ENCODE peak calls at places on chromosomes 1 and 21, in nine cellular contexts. One of them, this sample, is unnamed.

GRCh38 chr1:7117599-7118281 is 332.5 kb downstream of the CAMTA1 start:
- DNase-seq in fibroblast of the conjunctiva: peak
- DNase-seq in ACHN: peak
- DNase-seq in memory B cell: no peak
- DNase-seq in chondrocyte: no peak
- DNase-seq in KBM-7: no peak
- DNase-seq in hypothalamus: no peak
- DNase-seq in T1000: peak
- DNase-seq in stimulated activated CD8-positive, alpha-beta memory T cell treated with anti-CD3 and anti-CD28 coated beads, Interleukin-15, amount 100 ng/mL, for 24 hours: no peak
- DNase-seq in this sample: no peak

GRCh38 chr1:31755197-31755611 is 8.9 kb downstream of the ADGRB2 start:
- DNase-seq in fibroblast of the conjunctiva: no peak
- DNase-seq in ACHN: no peak
- DNase-seq in memory B cell: no peak
- DNase-seq in chondrocyte: no peak
- DNase-seq in KBM-7: no peak
- DNase-seq in hypothalamus: no peak
- DNase-seq in T1000: no peak
- DNase-seq in stimulated activated CD8-positive, alpha-beta memory T cell treated with anti-CD3 and anti-CD28 coated beads, Interleukin-15, amount 100 ng/mL, for 24 hours: no peak
- DNase-seq in this sample: no peak

GRCh38 chr21:33259428-33259827 is 6.7 kb upstream of the IL10RB start:
- DNase-seq in fibroblast of the conjunctiva: no peak
- DNase-seq in ACHN: no peak
- DNase-seq in memory B cell: no peak
- DNase-seq in chondrocyte: no peak
- DNase-seq in KBM-7: no peak
- DNase-seq in hypothalamus: no peak
- DNase-seq in T1000: no peak
- DNase-seq in stimulated activated CD8-positive, alpha-beta memory T cell treated with anti-CD3 and anti-CD28 coated beads, Interleukin-15, amount 100 ng/mL, for 24 hours: no peak
- DNase-seq in this sample: no peak

GRCh38 chr1:203152158-203153034 is 23.2 kb downstream of the MYBPH start:
- DNase-seq in fibroblast of the conjunctiva: no peak
- DNase-seq in ACHN: peak
- DNase-seq in memory B cell: no peak
- DNase-seq in chondrocyte: no peak
- DNase-seq in KBM-7: no peak
- DNase-seq in hypothalamus: no peak
- DNase-seq in T1000: no peak
- DNase-seq in stimulated activated CD8-positive, alpha-beta memory T cell treated with anti-CD3 and anti-CD28 coated beads, Interleukin-15, amount 100 ng/mL, for 24 hours: no peak
- DNase-seq in this sample: no peak

GRCh38 chr1:16967095-16967567 is 13.3 kb downstream of the MFAP2 start:
- DNase-seq in fibroblast of the conjunctiva: no peak
- DNase-seq in ACHN: no peak
- DNase-seq in memory B cell: no peak
- DNase-seq in chondrocyte: peak
- DNase-seq in KBM-7: no peak
- DNase-seq in hypothalamus: no peak
- DNase-seq in T1000: no peak
- DNase-seq in stimulated activated CD8-positive, alpha-beta memory T cell treated with anti-CD3 and anti-CD28 coated beads, Interleukin-15, amount 100 ng/mL, for 24 hours: no peak
- DNase-seq in this sample: no peak

GRCh38 chr1:206579747-206580437 is 32.4 kb downstream of the EIF2D start:
- DNase-seq in fibroblast of the conjunctiva: no peak
- DNase-seq in ACHN: no peak
- DNase-seq in memory B cell: peak
- DNase-seq in chondrocyte: no peak
- DNase-seq in KBM-7: peak
- DNase-seq in hypothalamus: no peak
- DNase-seq in T1000: peak
- DNase-seq in stimulated activated CD8-positive, alpha-beta memory T cell treated with anti-CD3 and anti-CD28 coated beads, Interleukin-15, amount 100 ng/mL, for 24 hours: no peak
- DNase-seq in this sample: no peak

GRCh38 chr1:150309758-150310495 is 11.4 kb upstream of the PRPF3 start:
- DNase-seq in fibroblast of the conjunctiva: no peak
- DNase-seq in ACHN: no peak
- DNase-seq in memory B cell: no peak
- DNase-seq in chondrocyte: no peak
- DNase-seq in KBM-7: no peak
- DNase-seq in hypothalamus: no peak
- DNase-seq in T1000: no peak
- DNase-seq in stimulated activated CD8-positive, alpha-beta memory T cell treated with anti-CD3 and anti-CD28 coated beads, Interleukin-15, amount 100 ng/mL, for 24 hours: no peak
- DNase-seq in this sample: no peak

GRCh38 chr1:35833424-35833823 is 25.6 kb downstream of the AGO4 start:
- DNase-seq in fibroblast of the conjunctiva: no peak
- DNase-seq in ACHN: no peak
- DNase-seq in memory B cell: no peak
- DNase-seq in chondrocyte: no peak
- DNase-seq in KBM-7: no peak
- DNase-seq in hypothalamus: no peak
- DNase-seq in T1000: no peak
- DNase-seq in stimulated activated CD8-positive, alpha-beta memory T cell treated with anti-CD3 and anti-CD28 coated beads, Interleukin-15, amount 100 ng/mL, for 24 hours: no peak
- DNase-seq in this sample: no peak

GRCh38 chr1:206551985-206552325 is 44.6 kb downstream of the RASSF5 start:
- DNase-seq in fibroblast of the conjunctiva: no peak
- DNase-seq in ACHN: no peak
- DNase-seq in memory B cell: no peak
- DNase-seq in chondrocyte: no peak
- DNase-seq in KBM-7: no peak
- DNase-seq in hypothalamus: no peak
- DNase-seq in T1000: no peak
- DNase-seq in stimulated activated CD8-positive, alpha-beta memory T cell treated with anti-CD3 and anti-CD28 coated beads, Interleukin-15, amount 100 ng/mL, for 24 hours: no peak
- DNase-seq in this sample: no peak

GRCh38 chr1:54396280-54396903 is 9.8 kb downstream of the SSBP3 start:
- DNase-seq in fibroblast of the conjunctiva: no peak
- DNase-seq in ACHN: no peak
- DNase-seq in memory B cell: no peak
- DNase-seq in chondrocyte: no peak
- DNase-seq in KBM-7: no peak
- DNase-seq in hypothalamus: peak
- DNase-seq in T1000: no peak
- DNase-seq in stimulated activated CD8-positive, alpha-beta memory T cell treated with anti-CD3 and anti-CD28 coated beads, Interleukin-15, amount 100 ng/mL, for 24 hours: no peak
- DNase-seq in this sample: no peak

GRCh38 chr1:114902343-114902742 is 47.7 kb downstream of the SYCP1 start:
- DNase-seq in fibroblast of the conjunctiva: no peak
- DNase-seq in ACHN: no peak
- DNase-seq in memory B cell: no peak
- DNase-seq in chondrocyte: no peak
- DNase-seq in KBM-7: no peak
- DNase-seq in hypothalamus: no peak
- DNase-seq in T1000: no peak
- DNase-seq in stimulated activated CD8-positive, alpha-beta memory T cell treated with anti-CD3 and anti-CD28 coated beads, Interleukin-15, amount 100 ng/mL, for 24 hours: no peak
- DNase-seq in this sample: no peak

GRCh38 chr1:210251680-210252490 is 19.3 kb downstream of the SERTAD4 start:
- DNase-seq in fibroblast of the conjunctiva: no peak
- DNase-seq in ACHN: no peak
- DNase-seq in memory B cell: peak
- DNase-seq in chondrocyte: no peak
- DNase-seq in KBM-7: no peak
- DNase-seq in hypothalamus: no peak
- DNase-seq in T1000: no peak
- DNase-seq in stimulated activated CD8-positive, alpha-beta memory T cell treated with anti-CD3 and anti-CD28 coated beads, Interleukin-15, amount 100 ng/mL, for 24 hours: no peak
- DNase-seq in this sample: no peak

GRCh38 chr1:93827128-93827527 is 51.9 kb downstream of the DNTTIP2 start:
- DNase-seq in fibroblast of the conjunctiva: peak
- DNase-seq in ACHN: no peak
- DNase-seq in memory B cell: no peak
- DNase-seq in chondrocyte: no peak
- DNase-seq in KBM-7: no peak
- DNase-seq in hypothalamus: no peak
- DNase-seq in T1000: no peak
- DNase-seq in stimulated activated CD8-positive, alpha-beta memory T cell treated with anti-CD3 and anti-CD28 coated beads, Interleukin-15, amount 100 ng/mL, for 24 hours: no peak
- DNase-seq in this sample: no peak

GRCh38 chr1:41360074-41361027 is 883 bp upstream of the FOXO6 start:
- DNase-seq in fibroblast of the conjunctiva: no peak
- DNase-seq in ACHN: no peak
- DNase-seq in memory B cell: no peak
- DNase-seq in chondrocyte: peak
- DNase-seq in KBM-7: no peak
- DNase-seq in hypothalamus: no peak
- DNase-seq in T1000: no peak
- DNase-seq in stimulated activated CD8-positive, alpha-beta memory T cell treated with anti-CD3 and anti-CD28 coated beads, Interleukin-15, amount 100 ng/mL, for 24 hours: no peak
- DNase-seq in this sample: no peak

GRCh38 chr1:202283379-202283844 is 58.3 kb downstream of the UBE2T start:
- DNase-seq in fibroblast of the conjunctiva: peak
- DNase-seq in ACHN: peak
- DNase-seq in memory B cell: no peak
- DNase-seq in chondrocyte: no peak
- DNase-seq in KBM-7: peak
- DNase-seq in hypothalamus: no peak
- DNase-seq in T1000: peak
- DNase-seq in stimulated activated CD8-positive, alpha-beta memory T cell treated with anti-CD3 and anti-CD28 coated beads, Interleukin-15, amount 100 ng/mL, for 24 hours: no peak
- DNase-seq in this sample: no peak

GRCh38 chr21:44434568-44434925 is 20.8 kb upstream of the LRRC3 start:
- DNase-seq in fibroblast of the conjunctiva: no peak
- DNase-seq in ACHN: no peak
- DNase-seq in memory B cell: no peak
- DNase-seq in chondrocyte: peak
- DNase-seq in KBM-7: no peak
- DNase-seq in hypothalamus: no peak
- DNase-seq in T1000: no peak
- DNase-seq in stimulated activated CD8-positive, alpha-beta memory T cell treated with anti-CD3 and anti-CD28 coated beads, Interleukin-15, amount 100 ng/mL, for 24 hours: no peak
- DNase-seq in this sample: no peak

GRCh38 chr1:110433803-110434202 is 17.1 kb upstream of the PROK1 start:
- DNase-seq in fibroblast of the conjunctiva: no peak
- DNase-seq in ACHN: peak
- DNase-seq in memory B cell: no peak
- DNase-seq in chondrocyte: no peak
- DNase-seq in KBM-7: peak
- DNase-seq in hypothalamus: no peak
- DNase-seq in T1000: no peak
- DNase-seq in stimulated activated CD8-positive, alpha-beta memory T cell treated with anti-CD3 and anti-CD28 coated beads, Interleukin-15, amount 100 ng/mL, for 24 hours: no peak
- DNase-seq in this sample: peak

GRCh38 chr1:169784102-169784501 is 10.6 kb downstream of the METTL18 start:
- DNase-seq in fibroblast of the conjunctiva: no peak
- DNase-seq in ACHN: no peak
- DNase-seq in memory B cell: no peak
- DNase-seq in chondrocyte: no peak
- DNase-seq in KBM-7: no peak
- DNase-seq in hypothalamus: no peak
- DNase-seq in T1000: no peak
- DNase-seq in stimulated activated CD8-positive, alpha-beta memory T cell treated with anti-CD3 and anti-CD28 coated beads, Interleukin-15, amount 100 ng/mL, for 24 hours: no peak
- DNase-seq in this sample: no peak

GRCh38 chr1:71861022-71861421 is 421.3 kb downstream of the NEGR1 start:
- DNase-seq in fibroblast of the conjunctiva: peak
- DNase-seq in ACHN: peak
- DNase-seq in memory B cell: no peak
- DNase-seq in chondrocyte: no peak
- DNase-seq in KBM-7: no peak
- DNase-seq in hypothalamus: no peak
- DNase-seq in T1000: no peak
- DNase-seq in stimulated activated CD8-positive, alpha-beta memory T cell treated with anti-CD3 and anti-CD28 coated beads, Interleukin-15, amount 100 ng/mL, for 24 hours: no peak
- DNase-seq in this sample: no peak

GRCh38 chr1:89987170-89987819 is 7.6 kb upstream of the ZNF326 start:
- DNase-seq in fibroblast of the conjunctiva: peak
- DNase-seq in ACHN: peak
- DNase-seq in memory B cell: peak
- DNase-seq in chondrocyte: no peak
- DNase-seq in KBM-7: peak
- DNase-seq in hypothalamus: peak
- DNase-seq in T1000: peak
- DNase-seq in stimulated activated CD8-positive, alpha-beta memory T cell treated with anti-CD3 and anti-CD28 coated beads, Interleukin-15, amount 100 ng/mL, for 24 hours: no peak
- DNase-seq in this sample: peak

GRCh38 chr1:156129687-156130577 is 15.4 kb downstream of the LMNA start:
- DNase-seq in fibroblast of the conjunctiva: peak
- DNase-seq in ACHN: peak
- DNase-seq in memory B cell: peak
- DNase-seq in chondrocyte: peak
- DNase-seq in KBM-7: peak
- DNase-seq in hypothalamus: peak
- DNase-seq in T1000: peak
- DNase-seq in stimulated activated CD8-positive, alpha-beta memory T cell treated with anti-CD3 and anti-CD28 coated beads, Interleukin-15, amount 100 ng/mL, for 24 hours: peak
- DNase-seq in this sample: no peak

GRCh38 chr1:150121236-150121862 is 28.4 kb upstream of the PLEKHO1 start:
- DNase-seq in fibroblast of the conjunctiva: no peak
- DNase-seq in ACHN: no peak
- DNase-seq in memory B cell: no peak
- DNase-seq in chondrocyte: no peak
- DNase-seq in KBM-7: no peak
- DNase-seq in hypothalamus: no peak
- DNase-seq in T1000: no peak
- DNase-seq in stimulated activated CD8-positive, alpha-beta memory T cell treated with anti-CD3 and anti-CD28 coated beads, Interleukin-15, amount 100 ng/mL, for 24 hours: no peak
- DNase-seq in this sample: peak

GRCh38 chr1:214378492-214378891 is 97.5 kb downstream of the SMYD2 start:
- DNase-seq in fibroblast of the conjunctiva: no peak
- DNase-seq in ACHN: no peak
- DNase-seq in memory B cell: no peak
- DNase-seq in chondrocyte: no peak
- DNase-seq in KBM-7: no peak
- DNase-seq in hypothalamus: no peak
- DNase-seq in T1000: no peak
- DNase-seq in stimulated activated CD8-positive, alpha-beta memory T cell treated with anti-CD3 and anti-CD28 coated beads, Interleukin-15, amount 100 ng/mL, for 24 hours: no peak
- DNase-seq in this sample: no peak

This sample was measured in LNCaP clone FGC.